ENCODE peak calls at places on chromosome 7, in eight cellular contexts. One of them, this sample, is unnamed.

GRCh38 chr7:94436018-94436604 is 41.4 kb downstream of the COL1A2 start:
- DNase-seq in thoracic aorta: peak; percentile 31
- DNase-seq in IMR-90: peak; percentile 78
- DNase-seq in thyroid gland: peak; percentile 73
- DNase-seq in HFF-Myc: peak; percentile 72
- DNase-seq in foreskin fibroblast: peak; percentile 89
- DNase-seq in breast epithelium: peak; percentile 61
- DNase-seq in CD8-positive, alpha-beta T cell: peak; percentile 50
- DNase-seq in this sample: peak; percentile 68

GRCh38 chr7:104160375-104160774 is 47.4 kb downstream of the ORC5 start:
- DNase-seq in breast epithelium: no peak
- DNase-seq in HFF-Myc: no peak
- DNase-seq in IMR-90: peak; percentile 42
- DNase-seq in CD8-positive, alpha-beta T cell: no peak
- DNase-seq in thoracic aorta: no peak
- DNase-seq in foreskin fibroblast: peak; percentile 24
- DNase-seq in thyroid gland: no peak
- DNase-seq in this sample: no peak

GRCh38 chr7:27745064-27745583 is 5.2 kb downstream of the TAX1BP1 start:
- DNase-seq in thyroid gland: peak; percentile 28
- DNase-seq in breast epithelium: no peak
- DNase-seq in foreskin fibroblast: peak; percentile 63
- DNase-seq in thoracic aorta: no peak
- DNase-seq in IMR-90: peak; percentile 84
- DNase-seq in HFF-Myc: peak; percentile 53
- DNase-seq in CD8-positive, alpha-beta T cell: no peak
- DNase-seq in this sample: peak; percentile 40

GRCh38 chr7:111018960-111019835 is 71.7 kb upstream of the LRRN3 start:
- DNase-seq in breast epithelium: no peak
- DNase-seq in IMR-90: no peak
- DNase-seq in HFF-Myc: no peak
- DNase-seq in thyroid gland: no peak
- DNase-seq in foreskin fibroblast: no peak
- DNase-seq in CD8-positive, alpha-beta T cell: no peak
- DNase-seq in thoracic aorta: no peak
- DNase-seq in this sample: no peak

GRCh38 chr7:95537483-95537882 is 51.7 kb downstream of the ASB4 start:
- DNase-seq in thoracic aorta: no peak
- DNase-seq in IMR-90: no peak
- DNase-seq in CD8-positive, alpha-beta T cell: no peak
- DNase-seq in breast epithelium: no peak
- DNase-seq in thyroid gland: no peak
- DNase-seq in HFF-Myc: no peak
- DNase-seq in foreskin fibroblast: no peak
- DNase-seq in this sample: no peak

GRCh38 chr7:155277385-155277994 is 20.2 kb upstream of the INSIG1 start:
- DNase-seq in IMR-90: no peak
- DNase-seq in thyroid gland: no peak
- DNase-seq in HFF-Myc: no peak
- DNase-seq in breast epithelium: no peak
- DNase-seq in CD8-positive, alpha-beta T cell: no peak
- DNase-seq in thoracic aorta: no peak
- DNase-seq in foreskin fibroblast: no peak
- DNase-seq in this sample: no peak

GRCh38 chr7:4286281-4286680 is 395.8 kb upstream of the FOXK1 start:
- DNase-seq in thoracic aorta: no peak
- DNase-seq in CD8-positive, alpha-beta T cell: no peak
- DNase-seq in HFF-Myc: no peak
- DNase-seq in foreskin fibroblast: no peak
- DNase-seq in IMR-90: no peak
- DNase-seq in breast epithelium: no peak
- DNase-seq in thyroid gland: no peak
- DNase-seq in this sample: no peak

GRCh38 chr7:90347759-90348158 is 1.2 kb downstream of the GTPBP10 start:
- DNase-seq in foreskin fibroblast: no peak
- DNase-seq in IMR-90: no peak
- DNase-seq in thyroid gland: no peak
- DNase-seq in breast epithelium: no peak
- DNase-seq in thoracic aorta: no peak
- DNase-seq in HFF-Myc: no peak
- DNase-seq in CD8-positive, alpha-beta T cell: no peak
- DNase-seq in this sample: peak; percentile 4

GRCh38 chr7:153193144-153193595 is 433.6 kb downstream of the ACTR3B start:
- DNase-seq in HFF-Myc: no peak
- DNase-seq in IMR-90: no peak
- DNase-seq in CD8-positive, alpha-beta T cell: no peak
- DNase-seq in breast epithelium: no peak
- DNase-seq in thyroid gland: peak; percentile 52
- DNase-seq in thoracic aorta: no peak
- DNase-seq in foreskin fibroblast: no peak
- DNase-seq in this sample: peak; percentile 27

GRCh38 chr7:107744345-107744750 is 406 bp downstream of the CBLL1 start:
- DNase-seq in CD8-positive, alpha-beta T cell: no peak
- DNase-seq in breast epithelium: no peak
- DNase-seq in HFF-Myc: no peak
- DNase-seq in foreskin fibroblast: no peak
- DNase-seq in thoracic aorta: no peak
- DNase-seq in thyroid gland: no peak
- DNase-seq in IMR-90: no peak
- DNase-seq in this sample: no peak

GRCh38 chr7:29443552-29443951 is 120.1 kb upstream of the PRR15 start:
- DNase-seq in breast epithelium: no peak
- DNase-seq in IMR-90: no peak
- DNase-seq in thoracic aorta: no peak
- DNase-seq in CD8-positive, alpha-beta T cell: no peak
- DNase-seq in HFF-Myc: no peak
- DNase-seq in foreskin fibroblast: no peak
- DNase-seq in thyroid gland: no peak
- DNase-seq in this sample: no peak

GRCh38 chr7:151520419-151521229 is 929 bp upstream of the RHEB start:
- DNase-seq in breast epithelium: peak; percentile 66
- DNase-seq in thyroid gland: peak; percentile 74
- DNase-seq in HFF-Myc: no peak
- DNase-seq in CD8-positive, alpha-beta T cell: peak; percentile 38
- DNase-seq in IMR-90: no peak
- DNase-seq in thoracic aorta: peak; percentile 22
- DNase-seq in foreskin fibroblast: peak; percentile 49
- DNase-seq in this sample: peak; percentile 61

GRCh38 chr7:1885465-1886226 is 215.6 kb downstream of the ELFN1 start:
- DNase-seq in IMR-90: no peak
- DNase-seq in thyroid gland: no peak
- DNase-seq in foreskin fibroblast: no peak
- DNase-seq in CD8-positive, alpha-beta T cell: no peak
- DNase-seq in thoracic aorta: no peak
- DNase-seq in breast epithelium: no peak
- DNase-seq in HFF-Myc: no peak
- DNase-seq in this sample: no peak

GRCh38 chr7:43559939-43560335 is 23.0 kb upstream of the STK17A start:
- DNase-seq in thyroid gland: no peak
- DNase-seq in IMR-90: no peak
- DNase-seq in CD8-positive, alpha-beta T cell: no peak
- DNase-seq in thoracic aorta: no peak
- DNase-seq in HFF-Myc: no peak
- DNase-seq in breast epithelium: no peak
- DNase-seq in foreskin fibroblast: no peak
- DNase-seq in this sample: no peak

GRCh38 chr7:64888901-64889685 is 14.0 kb upstream of the ZNF273 start:
- DNase-seq in breast epithelium: no peak
- DNase-seq in thyroid gland: peak; percentile 46
- DNase-seq in foreskin fibroblast: peak; percentile 19
- DNase-seq in thoracic aorta: no peak
- DNase-seq in IMR-90: no peak
- DNase-seq in CD8-positive, alpha-beta T cell: no peak
- DNase-seq in HFF-Myc: no peak
- DNase-seq in this sample: no peak

GRCh38 chr7:128121731-128122576 is 90.7 kb upstream of the LRRC4 start:
- DNase-seq in thoracic aorta: no peak
- DNase-seq in thyroid gland: peak; percentile 26
- DNase-seq in CD8-positive, alpha-beta T cell: peak; percentile 4
- DNase-seq in HFF-Myc: no peak
- DNase-seq in foreskin fibroblast: no peak
- DNase-seq in breast epithelium: no peak
- DNase-seq in IMR-90: no peak
- DNase-seq in this sample: no peak

GRCh38 chr7:128117691-128118090 is 86.5 kb upstream of the LRRC4 start:
- DNase-seq in HFF-Myc: no peak
- DNase-seq in thoracic aorta: no peak
- DNase-seq in thyroid gland: no peak
- DNase-seq in foreskin fibroblast: no peak
- DNase-seq in CD8-positive, alpha-beta T cell: no peak
- DNase-seq in breast epithelium: no peak
- DNase-seq in IMR-90: no peak
- DNase-seq in this sample: no peak

GRCh38 chr7:128119036-128119435 is 87.8 kb upstream of the LRRC4 start:
- DNase-seq in CD8-positive, alpha-beta T cell: no peak
- DNase-seq in thyroid gland: no peak
- DNase-seq in foreskin fibroblast: no peak
- DNase-seq in IMR-90: no peak
- DNase-seq in thoracic aorta: no peak
- DNase-seq in breast epithelium: no peak
- DNase-seq in HFF-Myc: no peak
- DNase-seq in this sample: no peak

GRCh38 chr7:128120976-128121490 is 89.8 kb upstream of the LRRC4 start:
- DNase-seq in foreskin fibroblast: no peak
- DNase-seq in thoracic aorta: no peak
- DNase-seq in HFF-Myc: no peak
- DNase-seq in thyroid gland: no peak
- DNase-seq in breast epithelium: no peak
- DNase-seq in CD8-positive, alpha-beta T cell: peak; percentile 7
- DNase-seq in IMR-90: no peak
- DNase-seq in this sample: no peak

DNA sequence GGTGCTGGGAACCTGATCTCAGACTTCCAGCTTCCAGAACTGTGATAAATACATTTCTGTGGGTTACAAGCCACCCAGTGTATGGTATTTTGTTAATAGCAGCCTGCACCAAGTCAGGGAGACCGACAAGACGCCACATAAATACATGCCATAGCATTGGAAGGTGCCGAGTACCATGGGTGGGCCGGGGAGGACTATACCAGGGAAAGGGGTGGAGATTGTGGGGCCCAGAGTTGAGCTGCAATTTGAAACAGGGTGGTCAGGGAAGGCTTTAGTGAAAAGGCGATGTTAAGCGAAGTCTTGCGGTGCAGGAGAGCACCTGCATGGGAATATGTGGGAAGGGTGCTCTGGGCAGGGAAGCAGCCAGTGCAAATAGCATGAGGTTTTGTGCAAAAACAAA is 88.9 kb upstream of the LRRC4 start:
- DNase-seq in thoracic aorta: no peak
- DNase-seq in thyroid gland: no peak
- DNase-seq in IMR-90: no peak
- DNase-seq in HFF-Myc: no peak
- DNase-seq in foreskin fibroblast: no peak
- DNase-seq in CD8-positive, alpha-beta T cell: no peak
- DNase-seq in breast epithelium: no peak
- DNase-seq in this sample: no peak
- TF ChIP-seq CTCF in thoracic aorta: no peak
- TF ChIP-seq CTCF in thyroid gland: no peak
- TF ChIP-seq CTCF in IMR-90: no peak
- TF ChIP-seq CTCF in HFF-Myc: no peak
- TF ChIP-seq CTCF in foreskin fibroblast: no peak
- TF ChIP-seq CTCF in CD8-positive, alpha-beta T cell: no peak
- TF ChIP-seq CTCF in breast epithelium: no peak
- TF ChIP-seq CTCF in this sample: no peak

DNA sequence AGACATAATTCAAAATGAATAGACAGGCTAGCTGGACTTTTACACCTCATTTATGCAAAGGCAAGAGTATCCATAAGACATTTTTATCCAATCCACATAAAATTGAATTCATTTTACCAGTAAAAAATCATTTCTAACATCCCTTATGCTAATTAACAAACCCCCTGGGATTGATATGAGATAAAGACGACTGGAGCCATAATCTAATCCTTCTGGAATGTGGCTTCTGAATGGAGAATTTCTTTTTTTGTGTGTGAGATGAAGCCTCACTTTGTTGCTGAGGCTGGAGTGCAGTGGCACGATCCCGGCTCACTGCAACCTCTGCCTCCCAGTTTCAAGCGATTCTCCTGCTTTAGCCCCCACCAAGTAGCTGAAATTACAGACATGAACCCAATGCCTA is 90.4 kb downstream of the AKR1D1 start:
- DNase-seq in thyroid gland: no peak
- DNase-seq in CD8-positive, alpha-beta T cell: no peak
- DNase-seq in thoracic aorta: no peak
- DNase-seq in breast epithelium: no peak
- DNase-seq in foreskin fibroblast: no peak
- DNase-seq in IMR-90: no peak
- DNase-seq in HFF-Myc: no peak
- DNase-seq in this sample: no peak
- H3K4me3 ChIP-seq in thyroid gland: no peak overlapping the region
- H3K4me3 ChIP-seq in CD8-positive, alpha-beta T cell: no peak overlapping the region
- H3K4me3 ChIP-seq in thoracic aorta: no peak overlapping the region
- H3K4me3 ChIP-seq in breast epithelium: no peak overlapping the region
- H3K4me3 ChIP-seq in foreskin fibroblast: no peak overlapping the region
- H3K4me3 ChIP-seq in IMR-90: no peak overlapping the region
- H3K4me3 ChIP-seq in HFF-Myc: no peak overlapping the region
- H3K4me3 ChIP-seq in this sample: no peak overlapping the region

GRCh38 chr7:117459735-117460134 is 20.1 kb upstream of the CFTR start:
- DNase-seq in CD8-positive, alpha-beta T cell: no peak
- DNase-seq in thyroid gland: no peak
- DNase-seq in HFF-Myc: no peak
- DNase-seq in IMR-90: no peak
- DNase-seq in foreskin fibroblast: no peak
- DNase-seq in breast epithelium: no peak
- DNase-seq in thoracic aorta: no peak
- DNase-seq in this sample: no peak

DNA sequence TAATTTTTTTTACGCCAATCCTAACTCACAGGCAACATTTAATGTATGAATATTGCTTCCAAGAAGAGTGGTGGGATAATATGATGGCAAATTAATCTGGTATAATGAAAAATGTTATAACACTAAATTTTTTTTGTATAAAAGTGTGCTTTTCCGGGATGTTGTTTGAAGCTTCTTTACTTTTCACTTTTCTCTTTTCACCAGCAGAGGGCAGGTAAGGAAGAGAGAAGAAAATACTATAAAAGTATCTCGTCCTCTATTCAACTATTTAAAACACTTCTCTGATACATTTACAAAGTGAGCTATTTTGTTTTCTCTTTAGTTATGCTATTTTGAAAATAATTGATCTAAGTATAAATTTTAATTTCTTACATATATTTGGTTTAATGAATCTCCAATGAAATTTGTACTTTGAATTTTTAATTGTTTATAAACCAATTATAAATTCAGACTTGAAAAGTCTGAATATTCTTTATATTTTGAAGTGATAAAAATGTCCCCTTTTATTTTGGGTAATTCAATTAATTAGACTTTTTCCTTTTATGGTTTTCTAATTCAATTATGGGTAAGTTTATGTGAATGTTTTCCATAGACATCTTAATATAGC is 20.7 kb upstream of the CFTR start:
- DNase-seq in thoracic aorta: no peak
- DNase-seq in IMR-90: peak; percentile 44
- DNase-seq in foreskin fibroblast: peak; percentile 34
- DNase-seq in HFF-Myc: peak; percentile 1
- DNase-seq in thyroid gland: no peak
- DNase-seq in breast epithelium: no peak
- DNase-seq in CD8-positive, alpha-beta T cell: no peak
- DNase-seq in this sample: peak; percentile 24
- TF ChIP-seq CTCF in thoracic aorta: peak; percentile 37
- TF ChIP-seq CTCF in IMR-90: peak; percentile 73
- TF ChIP-seq CTCF in foreskin fibroblast: peak; percentile 60
- TF ChIP-seq CTCF in HFF-Myc: peak; percentile 44
- TF ChIP-seq CTCF in thyroid gland: peak; percentile 47
- TF ChIP-seq CTCF in breast epithelium: peak; percentile 58
- TF ChIP-seq CTCF in CD8-positive, alpha-beta T cell: no peak
- TF ChIP-seq CTCF in this sample: peak; percentile 51

GRCh38 chr7:11959121-11959520 is 127.1 kb upstream of the THSD7A start:
- DNase-seq in IMR-90: no peak
- DNase-seq in thyroid gland: no peak
- DNase-seq in CD8-positive, alpha-beta T cell: no peak
- DNase-seq in HFF-Myc: no peak
- DNase-seq in thoracic aorta: no peak
- DNase-seq in breast epithelium: no peak
- DNase-seq in foreskin fibroblast: no peak
- DNase-seq in this sample: no peak
- H3K4me3 ChIP-seq in IMR-90: no peak overlapping the region
- H3K4me3 ChIP-seq in thyroid gland: no peak overlapping the region
- H3K4me3 ChIP-seq in CD8-positive, alpha-beta T cell: no peak overlapping the region
- H3K4me3 ChIP-seq in HFF-Myc: no peak overlapping the region
- H3K4me3 ChIP-seq in thoracic aorta: no peak overlapping the region
- H3K4me3 ChIP-seq in breast epithelium: no peak overlapping the region
- H3K4me3 ChIP-seq in foreskin fibroblast: no peak overlapping the region
- H3K4me3 ChIP-seq in this sample: no peak overlapping the region